ENCODE peak calls at places on chromosomes 5 and 9, in ten cellular contexts. E is CD8-positive, alpha-beta T cell; V is H4; P is cardiac muscle cell; S is DMS79; A is stimulated activated naive B cell treated with anti-CD40 and anti-IgM and Interleukin-4, amounts not matched to agents 10 μg/mL and 1 μg/mL and 100 μg/mL, for 72 hours; X is IMR-90; J is NCI-H748 treated with DMSO at 0.1 percent for 48 hours; I is left ventricle myocardium superior; C is left kidney. F is an unnamed sample.

GRCh38 chr5:8842906-8843590 is 702.8 kb downstream of the SEMA5A start:
- DNase-seq in E (no peak), V (peak; percentile 62), P (peak; percentile 58), S (peak; percentile 83), A (no peak), X (peak; percentile 60), J (peak; percentile 90), I (no peak), C (peak; percentile 24), F (no peak)

GRCh38 chr9:122297512-122297911 is 32.8 kb downstream of the MRRF start:
- DNase-seq in E (no peak), V (no peak), P (no peak), S (no peak), A (no peak), X (no peak), J (no peak), I (no peak), C (no peak), F (no peak)

GRCh38 chr9:104009853-104010252 is 84.3 kb upstream of the SMC2 start:
- DNase-seq in E (no peak), V (peak; percentile 46), P (peak; percentile 16), S (peak; percentile 62), A (no peak), X (no peak), J (no peak), I (no peak), C (no peak), F (no peak)

GRCh38 chr5:103207653-103208052 is 50.9 kb upstream of the MACIR start:
- DNase-seq in E (no peak), V (no peak), P (peak; percentile 52), S (no peak), A (no peak), X (peak; percentile 10), J (no peak), I (no peak), C (no peak), F (no peak)

GRCh38 chr5:77426670-77427069 is 65.4 kb downstream of the WDR41 start:
- DNase-seq in E (no peak), V (no peak), P (peak; percentile 14), S (no peak), A (no peak), X (peak; percentile 80), J (no peak), I (no peak), C (no peak), F (no peak)

GRCh38 chr5:154118832-154119442 is 71.6 kb upstream of the GALNT10 start:
- DNase-seq in E (no peak), V (no peak), P (no peak), S (peak; percentile 92), A (no peak), X (peak; percentile 13), J (no peak), I (no peak), C (peak; percentile 76), F (no peak)

GRCh38 chr5:9596256-9596655 is 33.9 kb downstream of the TAS2R1 start:
- DNase-seq in E (no peak), V (no peak), P (peak; percentile 7), S (no peak), A (no peak), X (no peak), J (no peak), I (no peak), C (no peak), F (no peak)

GRCh38 chr5:78364005-78364404 is 3.6 kb downstream of the SCAMP1 start:
- DNase-seq in E (no peak), V (no peak), P (no peak), S (no peak), A (no peak), X (no peak), J (peak; percentile 2), I (no peak), C (no peak), F (no peak)

GRCh38 chr5:157366741-157367684 is 93.0 kb upstream of the NIPAL4 start:
- DNase-seq in E (no peak), V (peak; percentile 57), P (peak; percentile 89), S (no peak), A (no peak), X (peak; percentile 84), J (peak; percentile 4), I (peak; percentile 33), C (peak; percentile 72), F (peak; percentile 50)

GRCh38 chr5:160649304-160649703 is 202.7 kb downstream of the ATP10B start:
- DNase-seq in E (no peak), V (no peak), P (no peak), S (no peak), A (no peak), X (no peak), J (no peak), I (no peak), C (peak; percentile 41), F (peak; percentile 9)

GRCh38 chr9:128159784-128160602 is at the start of gene BBLN:
- DNase-seq in E (peak; percentile 92), V (peak; percentile 64), P (peak; percentile 96), S (peak; percentile 75), A (peak; percentile 87), X (peak; percentile 85), J (peak; percentile 82), I (peak; percentile 97), C (peak; percentile 98), F (peak; percentile 98)

GRCh38 chr5:61586096-61587084 is 254.3 kb downstream of the ZSWIM6 start:
- DNase-seq in E (no peak), V (no peak), P (peak; percentile 12), S (no peak), A (no peak), X (no peak), J (no peak), I (no peak), C (no peak), F (no peak)

F was measured in endothelial cell.